ENCODE peak calls at places on chromosomes 3 and 15, in nine cellular contexts. I, Q, A, D, F, N, M, Z and G are unnamed samples.
A peak's percentile ranks its signal among the peaks of the same experiment; 100 is the strongest.

GRCh38 chr3:177256991-177257390 is 59.7 kb upstream of the TBL1XR1 start:
- DNase-seq in I (no peak), Q (no peak), A (no peak), D (no peak), F (no peak), N (no peak), M (no peak), Z (no peak), G (no peak)

GRCh38 chr3:8324727-8325126 is 176.9 kb upstream of the LMCD1 start:
- DNase-seq in I (no peak), Q (peak; percentile 16), A (peak; percentile 66), D (no peak), F (peak; percentile 18), N (no peak), M (peak; percentile 48), Z (no peak), G (peak; percentile 21)

GRCh38 chr3:36729204-36730056 is 34.9 kb downstream of the DCLK3 start:
- DNase-seq in I (no peak), Q (no peak), A (no peak), D (no peak), F (no peak), N (no peak), M (no peak), Z (peak; percentile 23), G (no peak)

GRCh38 chr3:195802261-195802701 is 9.4 kb downstream of the MUC4 start:
- DNase-seq in I (no peak), Q (no peak), A (no peak), D (peak; percentile 30), F (no peak), N (no peak), M (peak; percentile 38), Z (no peak), G (no peak)

GRCh38 chr15:71219646-71220045 is 104.4 kb downstream of the THSD4 start:
- DNase-seq in I (no peak), Q (no peak), A (peak; percentile 71), D (no peak), F (no peak), N (no peak), M (no peak), Z (peak; percentile 71), G (no peak)

GRCh38 chr3:100602506-100603444 is 6.6 kb upstream of the ADGRG7 start:
- DNase-seq in I (no peak), Q (no peak), A (no peak), D (no peak), F (no peak), N (no peak), M (no peak), Z (no peak), G (no peak)

GRCh38 chr3:14536055-14536815 is 3.9 kb downstream of the GRIP2 start:
- DNase-seq in I (no peak), Q (no peak), A (no peak), D (no peak), F (no peak), N (no peak), M (peak; percentile 11), Z (no peak), G (no peak)

GRCh38 chr3:32958509-32958908 is 7.1 kb downstream of the CCR4 start:
- DNase-seq in I (no peak), Q (no peak), A (no peak), D (no peak), F (no peak), N (no peak), M (no peak), Z (no peak), G (no peak)

GRCh38 chr15:39075756-39076341 is 505.0 kb upstream of the THBS1 start:
- DNase-seq in I (no peak), Q (no peak), A (no peak), D (no peak), F (no peak), N (no peak), M (no peak), Z (no peak), G (no peak)

GRCh38 chr15:40063563-40064011 is 24.6 kb upstream of the SRP14 start:
- DNase-seq in I (no peak), Q (no peak), A (no peak), D (no peak), F (peak; percentile 69), N (peak; percentile 94), M (no peak), Z (no peak), G (peak; percentile 65)

GRCh38 chr15:69298697-69299441 is at the start of gene PAQR5:
- DNase-seq in I (no peak), Q (peak; percentile 75), A (peak; percentile 52), D (peak; percentile 77), F (peak; percentile 31), N (no peak), M (peak; percentile 49), Z (no peak), G (peak; percentile 61)

GRCh38 chr15:68503791-68504720 is 72.1 kb upstream of the ITGA11 start:
- DNase-seq in I (no peak), Q (no peak), A (no peak), D (peak; percentile 13), F (no peak), N (no peak), M (no peak), Z (no peak), G (no peak)

DNA sequence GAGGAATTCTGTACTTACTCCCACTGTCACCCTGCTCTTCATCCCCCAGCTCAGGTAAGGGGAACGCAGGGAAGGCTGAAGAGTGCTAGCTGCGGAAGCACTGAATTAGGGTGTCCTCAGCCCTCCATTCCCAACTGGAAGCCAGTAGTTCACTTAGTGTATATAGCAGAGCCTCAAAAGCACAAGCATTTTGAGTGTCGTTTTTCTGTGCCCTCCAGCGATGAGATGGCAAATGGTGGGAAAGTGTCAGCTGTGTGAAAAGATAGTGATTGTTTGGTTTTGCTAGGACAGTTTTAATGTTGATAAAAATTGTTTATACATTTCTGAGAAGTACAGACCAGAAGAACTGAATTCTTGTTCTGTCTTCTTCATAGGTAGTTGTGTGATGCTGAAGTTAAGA is 10.8 kb downstream of the MRPS22 start:
- DNase-seq in I (no peak), Q (no peak), A (no peak), D (no peak), F (no peak), N (no peak), M (no peak), Z (no peak), G (no peak)
- H3K27ac ChIP-seq in I (no peak overlapping the region), Q (no peak overlapping the region), A (peak overlapping the region; percentile 89), D (no peak overlapping the region), F (no peak overlapping the region), N (no peak overlapping the region), M (no peak overlapping the region), Z (no peak overlapping the region), G (no peak overlapping the region)

DNA sequence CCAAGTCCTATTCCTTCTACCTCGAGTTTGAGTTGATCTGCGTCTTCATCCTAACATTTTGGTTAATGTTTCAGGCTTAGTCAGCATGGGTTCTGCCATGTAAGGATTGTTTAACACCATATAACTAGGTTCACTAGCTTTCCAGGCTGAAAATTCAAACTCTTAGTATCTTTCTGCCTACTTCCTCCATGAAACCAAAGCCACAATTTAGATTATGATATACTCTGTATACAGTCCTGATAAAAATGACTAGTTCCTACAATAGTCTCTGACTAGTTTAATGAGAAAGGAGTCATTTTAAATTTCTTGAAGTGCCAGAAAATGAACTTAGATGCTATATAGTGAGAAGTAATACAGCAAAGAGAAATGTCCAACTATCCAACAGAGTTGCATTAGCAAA is 6.6 kb upstream of the BTLA start:
- DNase-seq in I (no peak), Q (no peak), A (no peak), D (no peak), F (no peak), N (no peak), M (no peak), Z (no peak), G (no peak)
- H3K27ac ChIP-seq in I (no peak overlapping the region), Q (no peak overlapping the region), A (no peak overlapping the region), D (no peak overlapping the region), F (no peak overlapping the region), N (no peak overlapping the region), M (no peak overlapping the region), Z (no peak overlapping the region), G (no peak overlapping the region)

GRCh38 chr3:136021798-136022197 is 56.3 kb downstream of the PPP2R3A start:
- DNase-seq in I (no peak), Q (no peak), A (no peak), D (no peak), F (no peak), N (no peak), M (no peak), Z (no peak), G (no peak)

GRCh38 chr3:136023264-136023978 is 57.9 kb downstream of the PPP2R3A start:
- DNase-seq in I (no peak), Q (no peak), A (no peak), D (no peak), F (no peak), N (no peak), M (no peak), Z (no peak), G (no peak)

GRCh38 chr3:136022518-136023263 is 57.2 kb downstream of the PPP2R3A start:
- DNase-seq in I (no peak), Q (no peak), A (no peak), D (no peak), F (no peak), N (no peak), M (no peak), Z (no peak), G (no peak)

DNA sequence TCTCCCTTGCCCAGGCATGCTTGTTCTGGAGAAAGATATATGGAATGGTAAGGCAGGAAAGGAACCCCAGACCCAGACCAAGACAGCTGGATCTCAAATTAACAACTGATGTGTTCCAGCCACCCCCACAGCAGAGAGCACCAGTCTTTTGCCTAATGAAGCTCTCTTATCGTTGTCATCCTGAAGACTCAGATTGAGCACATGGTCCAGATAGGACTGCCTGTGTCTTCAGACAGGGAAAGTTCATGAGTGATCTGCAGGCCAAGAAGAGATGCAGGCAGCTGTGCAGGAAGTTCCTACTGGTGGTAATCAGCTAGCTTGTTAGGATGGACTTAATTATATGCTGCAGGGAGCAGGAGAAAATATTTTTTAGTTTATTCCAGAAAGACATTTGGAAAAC is 53.3 kb downstream of the PPP2R3A start:
- DNase-seq in I (no peak), Q (no peak), A (no peak), D (no peak), F (no peak), N (no peak), M (no peak), Z (no peak), G (no peak)
- H3K27ac ChIP-seq in I (no peak overlapping the region), Q (no peak overlapping the region), A (no peak overlapping the region), D (no peak overlapping the region), F (peak overlapping the region; percentile 44), N (no peak overlapping the region), M (no peak overlapping the region), Z (no peak overlapping the region), G (no peak overlapping the region)

DNA sequence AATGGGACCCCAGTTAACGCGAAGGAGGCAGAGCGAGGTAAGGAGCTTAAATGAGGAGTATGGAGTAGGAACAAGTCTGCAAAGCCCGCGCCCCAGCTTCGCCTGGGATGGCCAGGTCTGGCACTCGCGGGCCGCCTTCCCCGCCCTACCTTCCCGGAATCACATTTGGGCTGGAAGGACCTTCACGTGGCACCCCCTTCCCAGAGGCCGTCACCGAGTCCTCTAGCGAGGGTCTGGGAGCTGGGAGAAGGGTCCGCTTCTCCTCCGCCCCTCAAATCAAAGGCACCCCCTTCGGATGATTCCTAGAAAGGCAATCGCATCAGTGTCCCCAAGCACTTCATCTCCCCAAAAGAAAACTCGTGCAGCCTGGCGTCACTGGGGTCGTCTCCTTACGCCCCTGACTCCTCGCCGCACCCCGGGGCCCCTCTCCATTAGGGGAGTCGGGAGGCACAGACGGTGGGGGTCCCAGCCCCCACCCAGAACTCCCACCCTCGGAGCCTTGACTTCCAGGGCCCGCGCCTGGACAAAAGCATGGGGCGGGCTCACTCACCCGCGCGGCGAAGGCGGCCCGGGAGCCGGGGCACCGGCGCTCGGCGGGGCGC is 375 bp downstream of the MYLK start:
- DNase-seq in I (no peak), Q (peak; percentile 16), A (no peak), D (peak; percentile 42), F (peak; percentile 17), N (no peak), M (peak; percentile 67), Z (no peak), G (peak; percentile 67)
- H3K27ac ChIP-seq in I (no peak overlapping the region), Q (peak overlapping the region; percentile 54), A (peak overlapping the region; percentile 60), D (no peak overlapping the region), F (no peak overlapping the region), N (no peak overlapping the region), M (peak overlapping the region; percentile 68), Z (peak overlapping the region; percentile 11), G (peak overlapping the region; percentile 83)